ENCODE peak calls at places on chromosomes 3 and 15, in eight cellular contexts. G, K, E, T, A, L, J and P are unnamed samples.
A peak's percentile ranks its signal among the peaks of the same experiment; 100 is the strongest.

GRCh38 chr3:153051427-153052095 is 110.5 kb upstream of the RAP2B start:
- DNase-seq in E (peak; percentile 70), K (no peak), T (peak; percentile 88), L (no peak), A (peak; percentile 88), J (no peak), G (no peak), P (no peak)

GRCh38 chr3:107951111-107951510 is 139.7 kb downstream of the CD47 start:
- DNase-seq in T (no peak), L (no peak), A (no peak), G (no peak), E (no peak), J (no peak), K (no peak), P (no peak)

GRCh38 chr3:157045238-157045860 is 114.6 kb downstream of the CCNL1 start:
- DNase-seq in T (peak; percentile 24), A (no peak), L (no peak), E (no peak), K (no peak), G (no peak), J (no peak), P (no peak)

GRCh38 chr3:55405436-55405835 is 81.7 kb downstream of the WNT5A start:
- DNase-seq in J (no peak), A (peak; percentile 13), E (peak; percentile 6), K (no peak), L (no peak), G (no peak), T (peak; percentile 8), P (no peak)

GRCh38 chr3:69144631-69145244 is 22.3 kb upstream of the LMOD3 start:
- DNase-seq in A (no peak), K (no peak), G (peak; percentile 6), J (peak; percentile 76), E (no peak), L (no peak), T (no peak), P (no peak)

GRCh38 chr3:190024912-190025311 is 95.8 kb downstream of the P3H2 start:
- DNase-seq in A (no peak), E (peak; percentile 35), K (no peak), J (no peak), L (no peak), T (peak; percentile 41), G (no peak), P (no peak)

GRCh38 chr3:34178415-34178814 is 380.0 kb downstream of the PDCD6IP start:
- DNase-seq in K (no peak), L (no peak), E (peak; percentile 29), T (peak; percentile 2), J (no peak), A (no peak), G (no peak), P (no peak)

GRCh38 chr15:70066422-70066821 is 31.3 kb downstream of the TLE3 start:
- DNase-seq in K (no peak), A (no peak), L (no peak), T (peak; percentile 23), E (peak; percentile 12), G (no peak), J (no peak), P (no peak)

GRCh38 chr3:48680811-48681540 is 4.7 kb downstream of the NCKIPSD start:
- DNase-seq in E (no peak), A (no peak), K (no peak), J (no peak), G (no peak), T (no peak), L (no peak), P (no peak)

GRCh38 chr3:147298511-147298982 is 107.8 kb downstream of the ZIC4 start:
- DNase-seq in J (peak; percentile 52), E (peak; percentile 100), L (no peak), K (no peak), G (no peak), A (peak; percentile 72), T (peak; percentile 100), P (no peak)